ENCODE peak calls at places on chromosomes 11 and 22, in five cellular contexts. E is AG04450, K is PC-3, X is brain microvascular endothelial cell, A is sigmoid colon. D is an unnamed sample.

GRCh38 chr11:62850911-62851806 is 11.8 kb upstream of the WDR74 start:
- DNase-seq in X (no peak), E (no peak), A (no peak), K (peak), D (no peak)

GRCh38 chr22:17797721-17798559 is 23.7 kb upstream of the BID start:
- DNase-seq in A (no peak), X (no peak), K (no peak), E (no peak), D (no peak)

GRCh38 chr22:36298601-36299000 is 45.7 kb downstream of the APOL1 start:
- DNase-seq in K (no peak), E (no peak), A (no peak), X (no peak), D (no peak)

GRCh38 chr11:75272391-75272790 is 31.8 kb downstream of the TPBGL start:
- DNase-seq in X (no peak), E (no peak), K (no peak), A (peak), D (no peak)

GRCh38 chr11:60184824-60185511 is 2.1 kb upstream of the MS4A6A start:
- DNase-seq in A (no peak), K (no peak), E (no peak), X (no peak), D (no peak)

GRCh38 chr22:42780070-42780540 is 59.4 kb upstream of the A4GALT start:
- DNase-seq in A (no peak), E (peak), K (peak), X (peak), D (peak)

GRCh38 chr11:108117746-108118371 is 3.5 kb upstream of the ACAT1 start:
- DNase-seq in X (no peak), A (no peak), E (peak), K (peak), D (no peak)

GRCh38 chr11:69648679-69649575 is 8.0 kb downstream of the CCND1 start:
- DNase-seq in X (no peak), E (no peak), A (peak), K (no peak), D (no peak)

GRCh38 chr22:50243704-50244419 is 961 bp downstream of the TUBGCP6 start:
- DNase-seq in K (no peak), E (no peak), A (no peak), X (no peak), D (no peak)

GRCh38 chr22:38477515-38477914 is 9.6 kb downstream of the KDELR3 start:
- DNase-seq in K (no peak), E (no peak), A (no peak), X (no peak), D (no peak)

GRCh38 chr11:11975201-11976092 is 33.0 kb downstream of the DKK3 start:
- DNase-seq in K (peak), X (no peak), A (no peak), E (no peak), D (no peak)

GRCh38 chr11:134228625-134229024 is 4.2 kb downstream of the VPS26B start:
- DNase-seq in E (no peak), X (no peak), K (no peak), A (no peak), D (no peak)

GRCh38 chr22:42271906-42272305 is 1.5 kb upstream of the TCF20 start:
- DNase-seq in X (no peak), E (no peak), K (no peak), A (peak), D (no peak)

GRCh38 chr11:113447621-113448310 is 27.4 kb downstream of the DRD2 start:
- DNase-seq in K (peak), X (peak), A (no peak), E (no peak), D (no peak)

GRCh38 chr11:90113541-90113940 is 20.9 kb upstream of the NAALAD2 start:
- DNase-seq in E (no peak), X (no peak), K (peak), A (no peak), D (no peak)

GRCh38 chr11:34916810-34917780 is 677 bp downstream of the PDHX start:
- DNase-seq in A (no peak), X (peak), K (peak), E (no peak), D (no peak)

GRCh38 chr11:2097356-2097997 is 41.7 kb downstream of the IGF2 start:
- DNase-seq in A (peak), K (peak), X (peak), E (peak), D (no peak)

GRCh38 chr22:25829237-25829636 is 87.2 kb downstream of the MYO18B start:
- DNase-seq in K (no peak), X (no peak), A (no peak), E (no peak), D (no peak)

GRCh38 chr11:43937434-43938411 is 4.7 kb upstream of the C11orf96 start:
- DNase-seq in K (peak), X (peak), E (no peak), A (no peak), D (peak)

GRCh38 chr11:45843158-45843924 is 3.9 kb upstream of the CRY2 start:
- DNase-seq in K (peak), X (peak), A (peak), E (peak), D (peak)

GRCh38 chr11:15291885-15292284 is 177.2 kb downstream of the INSC start:
- DNase-seq in E (no peak), X (no peak), K (no peak), A (no peak), D (no peak)

GRCh38 chr11:20032577-20033265 is 127.6 kb downstream of the DBX1 start:
- DNase-seq in K (no peak), A (no peak), X (no peak), E (no peak), D (no peak)

GRCh38 chr11:67647471-67647870 is 3.1 kb downstream of the ACY3 start:
- DNase-seq in E (no peak), K (no peak), A (no peak), X (no peak), D (no peak)

DNA sequence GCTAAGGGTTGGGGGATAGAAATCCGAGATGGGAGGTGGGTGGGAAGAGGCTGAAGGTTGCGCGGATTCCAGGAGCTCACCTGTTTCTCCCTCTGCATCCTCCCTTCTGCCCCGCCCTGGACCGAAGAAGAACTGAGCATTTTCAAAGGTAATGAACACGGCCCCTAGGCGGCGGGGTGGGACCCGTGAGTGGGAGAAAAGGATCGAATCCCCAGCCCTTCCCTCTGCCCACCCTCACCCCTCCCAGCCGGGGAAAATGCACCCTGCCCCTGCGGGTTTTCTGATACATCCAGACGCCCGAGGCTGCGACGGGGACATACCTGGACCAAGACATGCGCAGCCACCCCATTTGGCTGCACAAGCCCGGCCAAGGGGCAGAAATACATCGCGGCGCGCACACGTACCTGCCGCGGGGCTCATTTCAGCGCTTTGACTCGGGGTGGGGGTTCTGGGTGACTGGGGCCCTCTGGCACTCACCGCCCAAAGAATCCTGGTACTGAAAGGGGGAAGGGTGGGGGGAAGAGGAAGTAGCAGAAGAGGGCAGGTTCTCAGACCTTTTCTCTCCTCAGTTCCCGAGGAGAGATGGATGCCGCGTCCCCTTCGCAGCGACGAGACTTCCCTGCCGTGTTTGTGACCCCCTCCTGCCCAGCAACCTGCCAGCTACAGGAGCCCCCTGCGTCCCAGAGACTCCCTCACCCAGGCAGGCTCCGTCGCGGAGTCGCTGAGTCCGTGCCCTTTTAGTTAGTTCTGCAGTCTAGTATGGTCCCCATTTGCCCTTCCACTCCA is 6.0 kb downstream of the VSIG2 start:
- DNase-seq in X (no peak), E (no peak), K (no peak), A (no peak), D (no peak)
- TF ChIP-seq CTCF in X (peak), E (peak), K (peak), A (no peak), D (peak)

DNA sequence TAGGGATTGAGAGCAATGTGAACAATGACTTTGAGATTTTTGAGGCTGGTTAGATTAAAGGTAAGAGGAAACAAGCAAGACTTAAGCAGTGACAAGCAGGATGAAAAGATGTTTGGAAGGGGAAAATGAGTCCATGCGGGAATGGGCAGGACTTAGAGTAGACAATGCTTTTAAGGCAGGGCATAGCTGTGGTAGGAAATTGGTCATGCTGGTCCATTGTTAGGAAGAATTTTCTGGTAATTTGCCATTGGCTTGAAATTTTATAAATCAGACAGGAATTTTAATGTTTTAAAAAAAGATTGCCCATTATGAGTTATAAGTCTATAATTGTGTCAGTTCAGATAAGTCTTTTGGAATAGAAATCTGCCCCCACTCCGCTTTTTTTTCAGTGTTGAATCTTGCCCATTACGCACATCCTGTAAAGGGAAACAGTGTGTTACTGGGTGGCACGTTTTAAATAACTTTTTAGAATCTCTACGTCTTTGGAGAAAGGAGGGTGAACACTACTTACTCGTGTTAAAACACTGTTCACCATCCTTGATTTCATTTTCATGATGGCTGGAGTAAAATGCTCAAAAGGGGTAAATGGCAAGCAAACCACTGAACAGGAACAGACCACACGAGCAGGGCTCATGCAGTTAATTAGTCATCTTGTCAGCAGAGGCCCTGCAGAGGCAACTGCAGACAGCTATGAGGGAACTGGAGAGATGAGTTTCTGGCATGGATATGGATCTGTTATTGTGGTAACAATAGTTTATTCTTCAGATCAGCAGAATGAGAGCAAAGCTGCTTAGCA is 25.0 kb downstream of the SWAP70 start:
- DNase-seq in X (peak), E (peak), K (peak), A (no peak), D (no peak)
- H3K4me3 ChIP-seq in X (no peak), E (no peak), K (no peak), A (no peak), D (no peak)

GRCh38 chr22:45450931-45451651 is 37.6 kb downstream of the RIBC2 start:
- DNase-seq in A (peak), E (peak), X (no peak), K (no peak), D (no peak)
- TF ChIP-seq CTCF in A (no peak), E (no peak), X (no peak), K (no peak), D (no peak)

GRCh38 chr11:6388747-6389146 is 1.5 kb upstream of the SMPD1 start:
- DNase-seq in K (no peak), A (no peak), X (no peak), E (no peak), D (no peak)
- H3K4me3 ChIP-seq in K (no peak), A (no peak), X (no peak), E (no peak), D (no peak)

GRCh38 chr22:45907996-45908395 is 69.0 kb downstream of the WNT7B start:
- DNase-seq in E (no peak), X (no peak), K (no peak), A (no peak), D (no peak)

GRCh38 chr22:45910928-45911467 is 66.0 kb downstream of the WNT7B start:
- DNase-seq in E (no peak), K (no peak), X (no peak), A (no peak), D (no peak)

GRCh38 chr22:45906946-45907345 is 70.0 kb downstream of the WNT7B start:
- DNase-seq in K (no peak), X (no peak), A (no peak), E (no peak), D (no peak)

GRCh38 chr22:45907378-45907777 is 69.6 kb downstream of the WNT7B start:
- DNase-seq in E (no peak), A (no peak), X (no peak), K (no peak), D (no peak)

DNA sequence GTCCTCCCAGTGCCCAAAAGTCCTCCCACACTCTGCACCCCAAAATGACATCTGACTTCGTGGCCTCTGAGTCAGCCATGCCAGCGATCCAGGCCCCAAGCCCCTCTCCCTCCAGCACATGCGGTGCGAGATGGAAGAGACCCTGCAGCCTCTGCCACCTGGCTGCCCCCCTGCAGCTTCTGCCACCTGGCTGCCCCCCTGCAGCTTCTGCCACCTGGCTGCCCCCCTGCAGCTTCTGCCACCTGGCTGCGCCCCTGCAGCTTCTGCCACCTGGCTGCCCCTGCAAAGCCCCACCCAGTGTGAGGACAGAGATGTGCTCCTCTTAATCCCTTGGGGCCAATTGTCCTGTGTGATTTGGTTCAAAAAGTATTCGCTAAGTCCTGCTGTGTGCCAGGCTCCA is 68.0 kb downstream of the WNT7B start:
- DNase-seq in A (no peak), K (no peak), X (no peak), E (no peak), D (no peak)
- TF ChIP-seq CTCF in A (no peak), K (no peak), X (no peak), E (no peak), D (no peak)